ENCODE peak calls at places on chromosomes 12 and 14, in ten cellular contexts. E, J, U, M, G, P, Z, F, N and R are unnamed samples.

GRCh38 chr14:54756656-54757392 is 145.8 kb downstream of the GCH1 start:
- DNase-seq in E (no peak), P (no peak), F (no peak), N (no peak), Z (no peak), G (no peak), M (no peak), U (no peak), J (no peak), R (no peak)

GRCh38 chr12:45234134-45234865 is 18.4 kb downstream of the ANO6 start:
- DNase-seq in M (no peak), E (no peak), N (peak; percentile 38), U (peak; percentile 98), J (no peak), Z (peak; percentile 33), F (peak; percentile 98), G (peak; percentile 97), P (peak; percentile 75), R (no peak)

GRCh38 chr12:64992641-64993040 is 128.5 kb downstream of the WIF1 start:
- DNase-seq in F (no peak), P (no peak), N (no peak), Z (no peak), U (no peak), G (no peak), E (no peak), J (no peak), M (no peak), R (no peak)

GRCh38 chr12:95790025-95790911 is at the start of gene NTN4:
- DNase-seq in G (no peak), M (no peak), E (no peak), F (peak; percentile 26), J (peak; percentile 88), P (no peak), N (peak; percentile 53), U (peak; percentile 36), Z (peak; percentile 80), R (peak; percentile 28)

GRCh38 chr14:55794655-55795583 is 214.9 kb downstream of the KTN1 start:
- DNase-seq in M (no peak), J (no peak), N (no peak), U (peak; percentile 55), Z (no peak), F (peak; percentile 33), G (peak; percentile 70), E (no peak), P (peak; percentile 70), R (no peak)

GRCh38 chr14:53963491-53964227 is 7.0 kb upstream of the BMP4 start:
- DNase-seq in P (no peak), N (peak; percentile 35), J (peak; percentile 85), U (peak; percentile 53), G (peak; percentile 32), F (no peak), M (no peak), E (no peak), Z (no peak), R (peak; percentile 31)

GRCh38 chr14:61780125-61780524 is 17.9 kb downstream of the SNAPC1 start:
- DNase-seq in U (no peak), N (no peak), Z (no peak), J (no peak), G (no peak), M (no peak), F (no peak), E (no peak), P (no peak), R (no peak)

GRCh38 chr12:49537709-49538601 is 875 bp upstream of the KCNH3 start:
- DNase-seq in M (no peak), U (no peak), F (no peak), G (no peak), J (no peak), E (no peak), P (peak; percentile 37), N (no peak), Z (peak; percentile 74), R (no peak)

GRCh38 chr12:111330800-111331752 is 37.8 kb downstream of the PHETA1 start:
- DNase-seq in P (peak; percentile 68), Z (no peak), F (peak; percentile 46), G (peak; percentile 67), N (no peak), E (no peak), M (no peak), J (no peak), U (peak; percentile 45), R (no peak)

GRCh38 chr12:643478-644292 is 19.6 kb downstream of the NINJ2 start:
- DNase-seq in M (no peak), U (no peak), J (no peak), G (no peak), F (peak; percentile 21), P (peak; percentile 54), Z (no peak), E (no peak), N (peak; percentile 52), R (no peak)

GRCh38 chr12:111904438-111904837 is 62.4 kb downstream of the MAPKAPK5 start:
- DNase-seq in N (no peak), Z (no peak), M (no peak), J (no peak), F (no peak), P (peak; percentile 28), E (no peak), U (no peak), G (no peak), R (no peak)

GRCh38 chr12:91388573-91388972 is 206.0 kb upstream of the DCN start:
- DNase-seq in G (no peak), E (no peak), J (no peak), M (no peak), F (no peak), N (no peak), P (no peak), Z (no peak), U (no peak), R (no peak)

GRCh38 chr14:71415404-71415690 is 508.1 kb downstream of the PCNX1 start:
- DNase-seq in M (no peak), P (no peak), E (no peak), Z (no peak), N (no peak), J (no peak), F (peak; percentile 73), G (peak; percentile 77), U (peak; percentile 70), R (no peak)

GRCh38 chr14:62081012-62081612 is 318.9 kb downstream of the SNAPC1 start:
- DNase-seq in P (no peak), E (no peak), M (no peak), G (no peak), Z (no peak), U (no peak), J (no peak), F (no peak), N (no peak), R (no peak)

GRCh38 chr12:70466753-70467152 is 100.7 kb downstream of the KCNMB4 start:
- DNase-seq in J (no peak), P (no peak), G (no peak), E (no peak), U (no peak), Z (no peak), F (no peak), N (no peak), M (no peak), R (no peak)
- TF ChIP-seq CTCF in J (no peak), P (no peak), G (no peak), E (no peak), U (no peak), Z (no peak), F (no peak), N (no peak), M (no peak), R (no peak)

GRCh38 chr14:28746247-28746646 is 20.3 kb upstream of the FOXG1 start:
- DNase-seq in N (no peak), Z (no peak), E (no peak), U (no peak), F (no peak), J (no peak), P (no peak), G (no peak), M (no peak), R (no peak)

GRCh38 chr14:28754209-28754985 is 12.2 kb upstream of the FOXG1 start:
- DNase-seq in G (peak; percentile 71), U (peak; percentile 29), F (peak; percentile 64), J (no peak), Z (peak; percentile 58), M (no peak), E (no peak), P (peak; percentile 60), N (no peak), R (no peak)

GRCh38 chr14:28755930-28756895 is 10.4 kb upstream of the FOXG1 start:
- DNase-seq in P (no peak), G (no peak), E (no peak), Z (no peak), J (no peak), F (no peak), U (no peak), N (no peak), M (no peak), R (no peak)

GRCh38 chr14:28755198-28755794 is 11.3 kb upstream of the FOXG1 start:
- DNase-seq in U (no peak), F (no peak), M (no peak), N (no peak), J (no peak), P (no peak), G (no peak), Z (no peak), E (no peak), R (no peak)

DNA sequence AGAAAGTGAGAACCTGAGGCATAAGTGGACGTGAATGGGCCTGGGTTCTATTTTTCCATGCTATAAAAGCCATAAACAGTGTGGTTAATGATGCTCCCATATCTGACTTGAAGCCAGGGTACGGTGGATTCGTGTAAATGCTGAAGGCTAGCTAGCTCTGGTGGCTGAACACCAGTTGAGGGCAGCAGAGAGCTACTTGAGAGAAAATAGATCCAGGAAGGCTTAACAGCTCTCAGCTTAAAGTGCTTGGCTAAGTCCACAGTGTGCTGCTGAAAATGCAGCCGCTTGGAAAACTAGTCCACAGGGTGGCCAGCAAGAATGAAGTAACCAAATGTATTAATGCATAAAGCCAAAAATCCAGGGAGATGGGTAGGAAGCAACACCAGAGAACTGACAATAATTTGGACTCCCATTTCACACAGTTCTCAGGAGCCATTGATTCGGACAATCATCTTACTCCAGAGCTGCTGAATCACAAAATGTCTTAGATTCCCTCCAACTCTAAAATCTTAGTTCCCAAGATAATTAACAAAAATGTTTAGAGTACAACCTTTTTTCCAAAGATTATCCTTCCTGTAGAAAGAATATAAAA is 15.0 kb upstream of the FOXG1 start:
- DNase-seq in P (peak; percentile 66), N (no peak), M (no peak), G (peak; percentile 78), E (no peak), J (no peak), F (peak; percentile 76), Z (peak; percentile 46), U (peak; percentile 59), R (no peak)
- TF ChIP-seq CTCF in P (peak; percentile 64), N (no peak), M (no peak), G (peak; percentile 94), E (peak; percentile 24), J (peak; percentile 64), F (peak; percentile 90), Z (peak; percentile 70), U (peak; percentile 78), R (peak; percentile 45)

GRCh38 chr12:120235369-120236123 is 30.0 kb downstream of the PXN start:
- DNase-seq in E (no peak), J (no peak), F (peak; percentile 46), P (peak; percentile 34), U (no peak), G (no peak), M (no peak), N (no peak), Z (no peak), R (no peak)
- TF ChIP-seq CTCF in E (no peak), J (peak; percentile 36), F (peak; percentile 31), P (peak; percentile 41), U (peak; percentile 33), G (peak; percentile 36), M (no peak), N (no peak), Z (peak; percentile 46), R (no peak)

GRCh38 chr12:124162151-124163110 is 132.5 kb upstream of the RFLNA start:
- DNase-seq in F (peak; percentile 10), U (no peak), M (no peak), G (peak; percentile 8), Z (no peak), N (no peak), P (peak; percentile 13), J (no peak), E (no peak), R (no peak)
- TF ChIP-seq CTCF in F (no peak), U (no peak), M (no peak), G (no peak), Z (no peak), N (no peak), P (peak; percentile 31), J (no peak), E (no peak), R (no peak)